ENCODE peak calls at places on chromosomes 4 and X, in four cellular contexts. N is IMR-90, V is adrenal gland, I is body of pancreas. Y is an unnamed sample.
A peak's percentile ranks its signal among the peaks of the same experiment; 100 is the strongest.

GRCh38 chr4:105613326-105613725 is 60.9 kb downstream of the ARHGEF38 start:
- DNase-seq in V (no peak), I (peak; percentile 34), N (no peak), Y (no peak)

GRCh38 chrX:1521459-1521956 is 15.5 kb downstream of the P2RY8 start:
- DNase-seq in I (peak; percentile 29), V (no peak), N (no peak), Y (no peak)

GRCh38 chrX:15483897-15484296 is 9.2 kb downstream of the PIR start:
- DNase-seq in I (no peak), N (no peak), V (no peak), Y (no peak)

GRCh38 chr4:153332936-153333335 is 11.6 kb upstream of the MND1 start:
- DNase-seq in N (peak; percentile 69), I (no peak), V (no peak), Y (no peak)

GRCh38 chr4:80125252-80126177 is 52.5 kb upstream of the ANTXR2 start:
- DNase-seq in V (no peak), N (peak; percentile 50), I (no peak), Y (peak; percentile 46)

GRCh38 chr4:118086334-118086733 is 52.0 kb downstream of the NDST3 start:
- DNase-seq in I (no peak), N (peak; percentile 31), V (no peak), Y (no peak)

GRCh38 chr4:108749119-108749518 is 13.7 kb downstream of the ETNPPL start:
- DNase-seq in N (no peak), I (no peak), V (no peak), Y (no peak)

GRCh38 chr4:1749826-1750225 is 28.5 kb downstream of the TACC3 start:
- DNase-seq in N (no peak), V (no peak), I (no peak), Y (no peak)

GRCh38 chr4:16217300-16218051 is 8.8 kb downstream of the TAPT1 start:
- DNase-seq in N (no peak), V (no peak), I (no peak), Y (no peak)

GRCh38 chr4:8747896-8748575 is 123.6 kb downstream of the HMX1 start:
- DNase-seq in I (no peak), N (no peak), V (no peak), Y (no peak)

GRCh38 chrX:118726887-118727685 is at the start of gene IL13RA1:
- DNase-seq in N (peak; percentile 76), I (peak; percentile 90), V (peak; percentile 81), Y (peak; percentile 83)
- TF ChIP-seq POLR2A in N (peak; percentile 77), I (peak; percentile 70), V (peak; percentile 79), Y (peak; percentile 50)

GRCh38 chr4:110526589-110526988 is 50.6 kb downstream of the ENPEP start:
- DNase-seq in I (no peak), N (no peak), V (no peak), Y (no peak)

GRCh38 chr4:110532901-110533589 is 57.1 kb downstream of the ENPEP start:
- DNase-seq in V (no peak), I (no peak), N (no peak), Y (no peak)

DNA sequence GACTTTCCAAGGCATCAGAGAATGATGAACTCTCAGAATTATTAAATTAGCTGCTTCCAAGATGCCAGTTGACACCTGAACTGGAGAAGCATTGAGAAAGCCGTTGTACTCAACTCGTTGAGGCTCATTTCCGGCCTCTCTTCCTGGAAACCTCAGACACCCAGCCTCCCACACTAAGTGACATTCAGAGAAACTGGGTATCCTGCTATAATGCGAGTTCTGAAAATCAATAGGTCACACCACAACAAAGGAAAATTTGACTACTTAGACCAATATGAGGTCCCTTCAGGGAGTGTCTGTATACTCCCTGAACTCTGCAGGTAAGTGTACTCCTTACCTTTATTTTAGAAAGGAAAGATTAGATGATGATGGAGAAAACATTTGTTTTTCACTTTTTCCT is 51.2 kb downstream of the ENPEP start:
- DNase-seq in N (no peak), I (no peak), V (no peak), Y (no peak)
- TF ChIP-seq POLR2A in N (no peak), I (no peak), V (no peak), Y (no peak)

DNA sequence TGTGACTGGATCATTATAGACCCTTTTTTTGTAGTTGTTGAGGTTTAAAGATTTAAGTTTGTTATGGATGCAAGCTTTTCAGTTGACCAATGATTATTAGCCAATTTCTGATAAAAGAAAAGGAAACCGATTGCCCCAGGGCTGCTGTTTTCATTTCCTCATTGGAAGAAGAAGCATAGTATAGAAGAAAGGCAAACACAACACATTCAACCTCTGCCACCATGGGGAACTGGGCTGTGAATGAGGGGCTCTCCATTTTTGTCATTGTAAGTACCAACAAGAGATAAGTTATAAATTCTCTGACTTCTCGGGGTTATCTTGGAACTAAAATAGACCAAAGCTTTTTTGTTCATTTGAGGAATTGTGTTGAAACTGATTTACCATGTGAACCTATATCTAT is at the start of gene CYBB:
- DNase-seq in V (no peak), I (no peak), N (no peak), Y (peak; percentile 58)
- TF ChIP-seq POLR2A in V (no peak), I (no peak), N (no peak), Y (no peak)

GRCh38 chr4:81471361-81472248 is at the start of gene RASGEF1B:
- DNase-seq in N (peak; percentile 62), V (peak; percentile 88), I (peak; percentile 93), Y (peak; percentile 97)
- TF ChIP-seq POLR2A in N (no peak), V (peak; percentile 65), I (peak; percentile 82), Y (peak; percentile 64)

GRCh38 chr4:40196260-40196659 is 571 bp upstream of the RHOH start:
- DNase-seq in I (no peak), N (no peak), V (no peak), Y (no peak)

GRCh38 chr4:40197879-40198689 is 1.3 kb downstream of the RHOH start:
- DNase-seq in I (no peak), V (no peak), N (no peak), Y (no peak)

GRCh38 chr4:40194602-40195161 is 2.1 kb upstream of the RHOH start:
- DNase-seq in N (peak; percentile 45), V (no peak), I (no peak), Y (peak; percentile 88)

GRCh38 chr4:40195182-40196177 is 1.4 kb upstream of the RHOH start:
- DNase-seq in V (no peak), I (no peak), N (no peak), Y (no peak)

GRCh38 chr4:40196724-40197281 is at the start of gene RHOH:
- DNase-seq in I (no peak), V (no peak), N (no peak), Y (peak; percentile 91)
- TF ChIP-seq POLR2A in I (no peak), V (no peak), N (no peak), Y (peak; percentile 58)

GRCh38 chrX:130402211-130402684 is 461 bp downstream of the RBMX2 start:
- DNase-seq in V (no peak), N (no peak), I (no peak), Y (no peak)

GRCh38 chrX:130401415-130402210 is at the start of gene RBMX2:
- DNase-seq in N (peak; percentile 61), I (peak; percentile 78), V (peak; percentile 72), Y (peak; percentile 81)
- TF ChIP-seq POLR2A in N (no peak), I (peak; percentile 71), V (no peak), Y (peak; percentile 59)

Y was measured in Peyer's patch.